ENCODE peak calls at places on chromosomes 3 and 15, in five cellular contexts. Y is GDM1, S is GM20000, T is NCI-H187 treated with DMSO at 0.1 percent for 48 hours, G is HepG2. I is an unnamed sample.

GRCh38 chr15:101255615-101256350 is 3.9 kb upstream of the CHSY1 start:
- DNase-seq in Y (peak), T (no peak), S (no peak), G (peak), I (no peak)

GRCh38 chr15:100766225-100767001 is 113.2 kb upstream of the ALDH1A3 start:
- DNase-seq in T (no peak), S (peak), G (no peak), Y (no peak), I (no peak)

GRCh38 chr3:115806501-115806900 is 183.2 kb downstream of the GAP43 start:
- DNase-seq in G (no peak), S (no peak), T (no peak), Y (no peak), I (no peak)

GRCh38 chr15:66387176-66388056 is 704 bp downstream of the MAP2K1 start:
- DNase-seq in G (peak), Y (peak), S (peak), T (no peak), I (peak)

GRCh38 chr3:62169871-62170660 is 203.3 kb downstream of the FEZF2 start:
- DNase-seq in Y (no peak), S (no peak), T (no peak), G (no peak), I (no peak)

GRCh38 chr3:149077638-149078037 is 8.7 kb downstream of the HLTF start:
- DNase-seq in T (no peak), S (no peak), Y (no peak), G (no peak), I (no peak)

GRCh38 chr3:24002129-24002528 is 57.0 kb downstream of the NR1D2 start:
- DNase-seq in S (no peak), T (no peak), G (no peak), Y (no peak), I (no peak)

GRCh38 chr15:51561271-51561670 is 61.3 kb downstream of the DMXL2 start:
- DNase-seq in S (no peak), T (no peak), Y (no peak), G (no peak), I (no peak)

GRCh38 chr3:27666708-27667107 is 55.4 kb downstream of the EOMES start:
- DNase-seq in G (no peak), T (no peak), S (no peak), Y (peak), I (peak)

GRCh38 chr3:105944281-105944680 is 75.5 kb upstream of the CBLB start:
- DNase-seq in Y (no peak), G (no peak), S (no peak), T (no peak), I (no peak)

GRCh38 chr15:81196576-81197254 is at the start of gene IL16:
- DNase-seq in Y (no peak), S (no peak), T (no peak), G (no peak), I (no peak)

GRCh38 chr15:63892794-63893441 is 59.2 kb upstream of the HERC1 start:
- DNase-seq in S (no peak), Y (peak), G (no peak), T (no peak), I (peak)

GRCh38 chr3:52934626-52935530 is 37.5 kb upstream of the STIMATE start:
- DNase-seq in Y (peak), S (peak), G (peak), T (no peak), I (peak)

GRCh38 chr15:40891810-40892448 is 2.3 kb upstream of the VPS18 start:
- DNase-seq in Y (no peak), S (no peak), G (peak), T (no peak), I (peak)

GRCh38 chr15:70474682-70475438 is 288.5 kb downstream of the UACA start:
- DNase-seq in S (no peak), Y (peak), T (no peak), G (no peak), I (no peak)

GRCh38 chr3:120162400-120162799 is 68.2 kb upstream of the GSK3B start:
- DNase-seq in S (no peak), T (no peak), G (no peak), Y (no peak), I (no peak)